ENCODE peak calls at places on chromosomes 12 and 14, in seven cellular contexts. A, L, P, I, H, U and M are unnamed samples.

GRCh38 chr12:94704452-94704871 is 54.1 kb upstream of the TMCC3 start:
- DNase-seq in U (no peak), H (no peak), A (peak; percentile 46), L (no peak), P (no peak), I (peak; percentile 14), M (no peak)

GRCh38 chr12:65306603-65307501 is 28.4 kb downstream of the MSRB3 start:
- DNase-seq in L (no peak), A (peak; percentile 25), U (no peak), H (peak; percentile 15), I (no peak), P (no peak), M (no peak)

GRCh38 chr14:97489750-97490149 is 692.6 kb downstream of the VRK1 start:
- DNase-seq in P (no peak), H (no peak), I (no peak), A (no peak), L (no peak), U (no peak), M (no peak)

GRCh38 chr12:111636209-111636928 is 37.3 kb upstream of the ATXN2 start:
- DNase-seq in I (peak; percentile 16), A (no peak), P (peak; percentile 66), H (peak; percentile 67), U (peak; percentile 52), L (peak; percentile 92), M (no peak)

GRCh38 chr12:50934981-50935807 is 17.1 kb upstream of the HIGD1C start:
- DNase-seq in I (no peak), U (no peak), P (no peak), A (no peak), L (no peak), H (no peak), M (no peak)

GRCh38 chr14:23605931-23606585 is 27.5 kb upstream of the JPH4 start:
- DNase-seq in P (no peak), H (no peak), U (no peak), L (no peak), I (no peak), A (no peak), M (no peak)

GRCh38 chr14:98321838-98322237 is 950.2 kb downstream of the BCL11B start:
- DNase-seq in U (no peak), P (no peak), L (no peak), I (no peak), A (no peak), H (no peak), M (no peak)

GRCh38 chr14:58863576-58864345 is 226.0 kb downstream of the DACT1 start:
- DNase-seq in H (no peak), P (no peak), A (no peak), L (no peak), I (no peak), U (no peak), M (no peak)

GRCh38 chr12:82449179-82449578 is 90.8 kb downstream of the METTL25 start:
- DNase-seq in U (no peak), P (no peak), H (no peak), A (no peak), I (no peak), L (no peak), M (no peak)

GRCh38 chr14:69005432-69006148 is 26.5 kb upstream of the ACTN1 start:
- DNase-seq in P (no peak), I (peak; percentile 32), U (peak; percentile 29), H (peak; percentile 73), L (peak; percentile 94), A (peak; percentile 86), M (peak; percentile 85)

GRCh38 chr12:49276304-49277290 is 11.7 kb downstream of the TUBA1C start:
- DNase-seq in U (no peak), L (no peak), H (no peak), P (peak; percentile 52), I (no peak), A (no peak), M (no peak)

GRCh38 chr12:541676-542289 is 82.0 kb downstream of the B4GALNT3 start:
- DNase-seq in A (no peak), I (no peak), U (no peak), P (no peak), L (no peak), H (no peak), M (peak; percentile 62)

GRCh38 chr14:75770635-75771034 is 109.6 kb downstream of the TTLL5 start:
- DNase-seq in A (no peak), H (no peak), U (no peak), L (no peak), P (no peak), I (no peak), M (no peak)

GRCh38 chr12:5746917-5747316 is 198.1 kb downstream of the ANO2 start:
- DNase-seq in A (no peak), P (no peak), U (no peak), I (no peak), H (no peak), L (no peak), M (no peak)

GRCh38 chr14:72594099-72594901 is 299.6 kb downstream of the DPF3 start:
- DNase-seq in P (no peak), L (no peak), H (no peak), A (no peak), U (no peak), I (no peak), M (no peak)

GRCh38 chr12:49987620-49988303 is 15.0 kb downstream of the AQP6 start:
- DNase-seq in P (no peak), H (no peak), I (no peak), U (no peak), L (no peak), A (no peak), M (no peak)

GRCh38 chr14:65167072-65167645 is 64.8 kb upstream of the MAX start:
- DNase-seq in I (no peak), U (no peak), P (no peak), L (no peak), A (no peak), H (no peak), M (no peak)

GRCh38 chr12:108602209-108602705 is 4.4 kb upstream of the TMEM119 start:
- DNase-seq in A (no peak), H (no peak), L (no peak), U (no peak), I (no peak), P (no peak), M (no peak)

GRCh38 chr12:108599948-108600701 is 2.2 kb upstream of the TMEM119 start:
- DNase-seq in P (no peak), A (no peak), L (no peak), H (no peak), U (no peak), I (no peak), M (no peak)

GRCh38 chr12:108598553-108599250 is 818 bp upstream of the TMEM119 start:
- DNase-seq in H (no peak), U (no peak), I (no peak), L (no peak), A (no peak), P (no peak), M (no peak)

GRCh38 chr12:108599541-108599940 is 1.7 kb upstream of the TMEM119 start:
- DNase-seq in U (no peak), I (no peak), H (no peak), A (no peak), L (no peak), P (no peak), M (no peak)

GRCh38 chr12:108600702-108601007 is 2.8 kb upstream of the TMEM119 start:
- DNase-seq in L (no peak), P (no peak), I (no peak), U (no peak), A (no peak), H (no peak), M (no peak)
- H3K4me1 ChIP-seq in L (no peaks in the 10 kb centered on the region), P (no peaks in the 10 kb centered on the region), I (no peaks in the 10 kb centered on the region), U (peaks cover 14% of the 10 kb centered on the region), A (no peaks in the 10 kb centered on the region), H (no peaks in the 10 kb centered on the region), M (no peaks in the 10 kb centered on the region)

DNA sequence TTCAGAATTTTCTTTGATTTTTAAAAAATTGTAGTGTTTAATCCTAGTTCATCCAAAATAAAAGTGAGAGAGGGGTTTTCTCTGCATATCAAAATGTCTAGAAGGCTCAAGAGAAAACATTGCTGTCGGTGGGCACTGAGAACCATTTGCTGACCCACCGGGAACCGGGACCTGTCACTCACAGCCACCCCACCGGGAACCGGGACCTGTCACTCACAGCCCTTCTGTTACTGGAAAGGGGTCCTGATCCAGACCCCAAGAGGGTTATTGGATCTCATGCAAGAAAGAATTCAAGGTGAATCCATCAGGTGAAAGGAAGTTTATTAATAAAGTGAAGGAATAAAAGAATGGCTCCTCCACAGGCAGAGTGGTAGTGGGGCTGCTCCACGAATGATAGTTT is 106.0 kb upstream of the SFSWAP start:
- DNase-seq in U (no peak), I (no peak), H (no peak), L (no peak), P (no peak), A (no peak), M (no peak)
- H3K27ac ChIP-seq in U (no peak overlapping the region), I (no peak overlapping the region), H (no peak overlapping the region), L (no peak overlapping the region), P (no peak overlapping the region), A (no peak overlapping the region), M (no peak overlapping the region)

GRCh38 chr14:102086972-102087761 is at the start of gene HSP90AA1:
- DNase-seq in I (peak; percentile 95), A (peak; percentile 85), L (peak; percentile 98), H (peak; percentile 95), P (peak; percentile 98), U (peak; percentile 95), M (peak; percentile 91)

GRCh38 chr14:102086346-102086971 is 385 bp downstream of the HSP90AA1 start:
- DNase-seq in H (peak; percentile 44), L (no peak), P (no peak), U (no peak), I (peak; percentile 65), A (no peak), M (no peak)

GRCh38 chr14:102087762-102088011 is 843 bp upstream of the HSP90AA1 start:
- DNase-seq in P (no peak), H (no peak), A (no peak), L (no peak), I (no peak), U (no peak), M (no peak)

GRCh38 chr14:102084931-102085330 is 1.9 kb downstream of the HSP90AA1 start:
- DNase-seq in P (no peak), U (no peak), H (no peak), A (no peak), I (no peak), L (no peak), M (no peak)

DNA sequence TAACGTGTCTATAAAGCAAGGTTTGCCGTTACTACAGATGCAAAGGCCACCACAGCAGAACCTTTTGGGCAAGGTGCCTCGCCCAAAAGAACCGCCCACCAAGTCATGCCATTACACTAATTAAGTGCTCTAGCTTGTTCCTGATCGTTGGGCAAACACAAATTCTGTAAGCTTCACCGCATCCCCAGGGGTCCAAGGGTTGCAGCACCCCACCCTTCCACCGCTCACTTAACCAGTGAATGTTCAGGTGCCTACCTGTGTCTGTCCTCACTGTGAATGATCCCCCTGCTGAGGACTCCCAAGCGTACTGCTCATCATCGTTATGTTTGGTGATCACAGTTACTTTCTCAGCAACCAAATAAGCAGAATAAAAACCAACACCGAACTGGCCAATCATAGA is 1.3 kb downstream of the HSP90AA1 start:
- DNase-seq in P (peak; percentile 43), I (no peak), U (no peak), L (no peak), H (no peak), A (no peak), M (no peak)
- H3K4me1 ChIP-seq in P (peaks cover 46% of the 10 kb centered on the region), I (peaks cover 57% of the 10 kb centered on the region), U (peaks cover 11% of the 10 kb centered on the region), L (peaks cover 55% of the 10 kb centered on the region), H (peaks cover 49% of the 10 kb centered on the region), A (peaks cover 46% of the 10 kb centered on the region), M (peaks cover 27% of the 10 kb centered on the region)

DNA sequence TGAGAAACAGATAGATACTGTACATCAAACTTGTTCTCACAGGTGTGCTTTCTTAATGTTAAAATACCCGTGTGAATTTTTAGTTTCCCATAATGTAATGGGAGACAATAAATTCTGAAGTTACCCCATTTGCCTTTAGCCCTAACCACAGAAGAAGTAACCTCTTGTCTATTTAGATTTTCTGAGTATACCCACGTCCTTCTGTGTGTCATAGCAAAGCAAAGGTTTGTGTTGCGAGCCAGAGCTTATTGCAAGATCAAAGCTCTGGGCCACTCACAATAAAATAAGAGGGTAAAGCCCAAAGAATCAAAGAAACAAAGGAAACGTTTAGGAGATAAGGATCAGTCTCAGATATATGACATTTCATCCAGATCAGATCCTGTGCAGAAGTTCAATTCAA is 73.9 kb downstream of the BMP4 start:
- DNase-seq in H (no peak), P (no peak), I (no peak), L (no peak), U (no peak), A (no peak), M (no peak)
- H3K27ac ChIP-seq in H (no peak overlapping the region), P (no peak overlapping the region), I (no peak overlapping the region), L (no peak overlapping the region), U (no peak overlapping the region), A (no peak overlapping the region), M (no peak overlapping the region)